ENCODE peak calls at places on chromosome 9, in six cellular contexts. One of them, this sample, is unnamed.
A peak's percentile ranks its signal among the peaks of the same experiment; 100 is the strongest.

GRCh38 chr9:121808781-121809180 is 157.3 kb downstream of the DAB2IP start:
- DNase-seq in BJ: no peak
- DNase-seq in HepG2: no peak
- DNase-seq in left lung: no peak
- DNase-seq in lung: no peak
- DNase-seq in OCI-LY7: no peak
- DNase-seq in this sample: no peak

GRCh38 chr9:96483733-96484240 is 33.8 kb downstream of the HABP4 start:
- DNase-seq in BJ: no peak
- DNase-seq in HepG2: no peak
- DNase-seq in left lung: no peak
- DNase-seq in lung: no peak
- DNase-seq in OCI-LY7: no peak
- DNase-seq in this sample: no peak

GRCh38 chr9:96651626-96652025 is 3.5 kb downstream of the PRXL2C start:
- DNase-seq in BJ: no peak
- DNase-seq in HepG2: no peak
- DNase-seq in left lung: no peak
- DNase-seq in lung: no peak
- DNase-seq in OCI-LY7: peak; percentile 36
- DNase-seq in this sample: no peak

GRCh38 chr9:35948901-35949318 is 9.0 kb downstream of the OR2S2 start:
- DNase-seq in BJ: no peak
- DNase-seq in HepG2: peak; percentile 6
- DNase-seq in left lung: peak; percentile 42
- DNase-seq in lung: peak; percentile 56
- DNase-seq in OCI-LY7: no peak
- DNase-seq in this sample: no peak

GRCh38 chr9:95606951-95607350 is 90.2 kb upstream of the PTCH1 start:
- DNase-seq in BJ: no peak
- DNase-seq in HepG2: no peak
- DNase-seq in left lung: no peak
- DNase-seq in lung: no peak
- DNase-seq in OCI-LY7: no peak
- DNase-seq in this sample: no peak

GRCh38 chr9:134892221-134892620 is 11.6 kb downstream of the FCN2 start:
- DNase-seq in BJ: no peak
- DNase-seq in HepG2: no peak
- DNase-seq in left lung: no peak
- DNase-seq in lung: no peak
- DNase-seq in OCI-LY7: no peak
- DNase-seq in this sample: no peak

GRCh38 chr9:76271755-76272154 is 122.5 kb downstream of the RFK start:
- DNase-seq in BJ: no peak
- DNase-seq in HepG2: no peak
- DNase-seq in left lung: no peak
- DNase-seq in lung: no peak
- DNase-seq in OCI-LY7: no peak
- DNase-seq in this sample: no peak

GRCh38 chr9:120905794-120906248 is 20.8 kb downstream of the TRAF1 start:
- DNase-seq in BJ: no peak
- DNase-seq in HepG2: no peak
- DNase-seq in left lung: no peak
- DNase-seq in lung: no peak
- DNase-seq in OCI-LY7: peak; percentile 61
- DNase-seq in this sample: no peak

GRCh38 chr9:79489241-79490000 is 82.3 kb upstream of the TLE4 start:
- DNase-seq in BJ: peak; percentile 51
- DNase-seq in HepG2: peak; percentile 62
- DNase-seq in left lung: no peak
- DNase-seq in lung: no peak
- DNase-seq in OCI-LY7: no peak
- DNase-seq in this sample: no peak

GRCh38 chr9:113589890-113590289 is 126.4 kb downstream of the RGS3 start:
- DNase-seq in BJ: no peak
- DNase-seq in HepG2: peak; percentile 35
- DNase-seq in left lung: no peak
- DNase-seq in lung: no peak
- DNase-seq in OCI-LY7: peak; percentile 52
- DNase-seq in this sample: no peak

GRCh38 chr9:130183133-130183762 is 11.0 kb downstream of the NCS1 start:
- DNase-seq in BJ: peak; percentile 38
- DNase-seq in HepG2: peak; percentile 46
- DNase-seq in left lung: no peak
- DNase-seq in lung: no peak
- DNase-seq in OCI-LY7: no peak
- DNase-seq in this sample: peak; percentile 48

DNA sequence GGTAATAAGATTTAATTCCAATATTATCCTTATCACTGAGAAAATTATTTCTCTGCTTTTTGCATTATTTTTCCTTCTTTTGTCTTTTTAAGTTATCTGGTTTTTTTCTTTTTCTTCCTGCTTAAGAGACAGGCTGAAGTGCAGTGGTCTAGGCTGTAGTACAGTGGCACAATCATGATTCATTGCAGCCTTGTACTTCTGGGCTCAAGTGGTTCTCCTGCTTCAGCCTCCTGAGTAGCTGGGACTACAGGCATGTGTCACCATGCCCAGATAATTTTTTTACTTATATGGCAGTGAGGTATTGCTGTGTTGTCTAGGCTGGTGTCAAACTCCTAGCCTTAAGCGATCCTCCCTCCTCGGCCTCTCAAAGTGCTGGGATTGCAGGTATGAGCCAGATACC is 93.9 kb downstream of the SLC44A1 start:
- DNase-seq in BJ: no peak
- DNase-seq in HepG2: no peak
- DNase-seq in left lung: no peak
- DNase-seq in lung: no peak
- DNase-seq in OCI-LY7: no peak
- DNase-seq in this sample: no peak
- H3K4me3 ChIP-seq in BJ: no peak overlapping the region
- H3K4me3 ChIP-seq in HepG2: no peak overlapping the region
- H3K4me3 ChIP-seq in left lung: no peak overlapping the region
- H3K4me3 ChIP-seq in lung: no peak overlapping the region
- H3K4me3 ChIP-seq in OCI-LY7: no peak overlapping the region
- H3K4me3 ChIP-seq in this sample: no peak overlapping the region

GRCh38 chr9:124199474-124199873 is 58.3 kb upstream of the NEK6 start:
- DNase-seq in BJ: no peak
- DNase-seq in HepG2: no peak
- DNase-seq in left lung: no peak
- DNase-seq in lung: no peak
- DNase-seq in OCI-LY7: no peak
- DNase-seq in this sample: no peak

GRCh38 chr9:124198948-124199347 is 58.8 kb upstream of the NEK6 start:
- DNase-seq in BJ: no peak
- DNase-seq in HepG2: no peak
- DNase-seq in left lung: no peak
- DNase-seq in lung: no peak
- DNase-seq in OCI-LY7: no peak
- DNase-seq in this sample: no peak

GRCh38 chr9:124196814-124197176 is 61.0 kb upstream of the NEK6 start:
- DNase-seq in BJ: no peak
- DNase-seq in HepG2: no peak
- DNase-seq in left lung: no peak
- DNase-seq in lung: no peak
- DNase-seq in OCI-LY7: no peak
- DNase-seq in this sample: no peak

GRCh38 chr9:124202447-124202971 is 55.2 kb upstream of the NEK6 start:
- DNase-seq in BJ: no peak
- DNase-seq in HepG2: no peak
- DNase-seq in left lung: peak; percentile 87
- DNase-seq in lung: peak; percentile 62
- DNase-seq in OCI-LY7: peak; percentile 95
- DNase-seq in this sample: no peak

DNA sequence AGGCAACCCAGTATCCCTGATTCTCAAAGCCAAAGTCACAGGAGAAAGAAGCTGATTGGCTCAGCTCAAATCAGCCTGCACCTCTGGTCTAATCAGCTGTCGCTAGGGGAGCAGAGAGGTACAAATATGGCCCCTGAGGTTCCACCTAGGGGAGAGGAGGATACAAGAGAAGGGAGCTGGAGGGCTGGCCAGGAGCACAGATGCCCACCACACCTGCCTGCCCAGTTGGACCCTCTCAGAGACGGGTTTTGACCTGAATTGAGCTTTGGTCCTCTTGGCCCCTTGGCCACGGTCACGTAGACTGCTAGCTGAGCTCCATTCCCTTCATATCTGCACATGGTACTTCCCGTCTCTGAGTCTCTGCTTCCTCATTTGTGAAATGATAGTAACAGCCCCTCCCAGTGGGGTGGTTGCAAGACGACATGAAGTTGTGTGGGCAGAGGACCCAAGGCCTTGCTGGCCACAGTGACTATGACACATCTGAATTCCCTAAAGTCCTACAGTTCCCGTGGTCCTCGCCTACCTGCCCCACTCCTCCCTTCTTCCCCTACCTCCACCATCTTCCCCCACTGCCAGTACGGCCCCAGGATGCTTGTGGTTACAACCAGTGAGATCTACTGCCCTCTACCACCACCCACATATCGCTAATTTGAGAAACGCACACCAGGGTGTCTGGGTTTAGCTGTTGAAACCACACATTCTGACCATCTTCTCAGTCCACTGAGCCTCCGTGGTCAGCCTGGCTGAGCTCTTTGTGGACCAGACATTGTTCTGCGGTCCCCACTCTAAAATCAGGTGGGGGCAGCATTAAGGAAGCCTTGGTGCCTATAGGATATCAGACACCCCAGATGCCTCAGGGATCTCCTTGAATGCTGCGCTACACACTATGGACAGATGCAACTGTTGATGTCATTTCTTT is 60.3 kb upstream of the NEK6 start:
- DNase-seq in BJ: no peak
- DNase-seq in HepG2: no peak
- DNase-seq in left lung: peak; percentile 71
- DNase-seq in lung: peak; percentile 57
- DNase-seq in OCI-LY7: peak; percentile 84
- DNase-seq in this sample: no peak
- TF ChIP-seq CTCF in BJ: no peak
- TF ChIP-seq CTCF in HepG2: no peak
- TF ChIP-seq CTCF in left lung: peak; percentile 17
- TF ChIP-seq CTCF in lung: no peak
- TF ChIP-seq CTCF in OCI-LY7: peak; percentile 67
- TF ChIP-seq CTCF in this sample: no peak

GRCh38 chr9:27673626-27674025 is 100.3 kb upstream of the C9orf72 start:
- DNase-seq in BJ: no peak
- DNase-seq in HepG2: no peak
- DNase-seq in left lung: no peak
- DNase-seq in lung: no peak
- DNase-seq in OCI-LY7: no peak
- DNase-seq in this sample: peak; percentile 65

GRCh38 chr9:27675354-27675753 is 102.1 kb upstream of the C9orf72 start:
- DNase-seq in BJ: no peak
- DNase-seq in HepG2: no peak
- DNase-seq in left lung: no peak
- DNase-seq in lung: no peak
- DNase-seq in OCI-LY7: no peak
- DNase-seq in this sample: no peak

GRCh38 chr9:27676827-27677226 is 103.5 kb upstream of the C9orf72 start:
- DNase-seq in BJ: no peak
- DNase-seq in HepG2: no peak
- DNase-seq in left lung: no peak
- DNase-seq in lung: no peak
- DNase-seq in OCI-LY7: no peak
- DNase-seq in this sample: no peak

GRCh38 chr9:27671591-27671990 is 98.3 kb upstream of the C9orf72 start:
- DNase-seq in BJ: no peak
- DNase-seq in HepG2: no peak
- DNase-seq in left lung: no peak
- DNase-seq in lung: no peak
- DNase-seq in OCI-LY7: no peak
- DNase-seq in this sample: no peak

DNA sequence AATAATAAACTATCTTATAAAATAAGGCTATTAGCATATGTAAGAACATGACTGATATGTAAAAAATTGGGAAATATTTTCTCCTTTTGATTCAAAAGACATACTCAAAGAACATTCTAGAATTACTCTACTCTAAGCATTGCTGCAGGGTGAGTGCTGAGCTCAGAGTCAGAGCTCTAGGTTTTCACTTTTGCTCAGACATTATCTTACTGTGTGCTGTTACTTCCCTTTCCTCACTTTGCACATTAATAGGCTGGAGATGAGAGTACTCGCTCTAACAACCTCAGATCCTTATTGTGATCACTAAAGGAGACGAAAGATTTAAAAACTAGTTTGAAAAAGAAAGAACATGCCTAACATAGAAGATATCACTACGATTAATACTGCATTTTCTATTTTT is 99.4 kb upstream of the C9orf72 start:
- DNase-seq in BJ: no peak
- DNase-seq in HepG2: no peak
- DNase-seq in left lung: no peak
- DNase-seq in lung: no peak
- DNase-seq in OCI-LY7: no peak
- DNase-seq in this sample: no peak
- H3K4me3 ChIP-seq in BJ: no peak overlapping the region
- H3K4me3 ChIP-seq in HepG2: no peak overlapping the region
- H3K4me3 ChIP-seq in left lung: no peak overlapping the region
- H3K4me3 ChIP-seq in lung: no peak overlapping the region
- H3K4me3 ChIP-seq in OCI-LY7: no peak overlapping the region
- H3K4me3 ChIP-seq in this sample: no peak overlapping the region

DNA sequence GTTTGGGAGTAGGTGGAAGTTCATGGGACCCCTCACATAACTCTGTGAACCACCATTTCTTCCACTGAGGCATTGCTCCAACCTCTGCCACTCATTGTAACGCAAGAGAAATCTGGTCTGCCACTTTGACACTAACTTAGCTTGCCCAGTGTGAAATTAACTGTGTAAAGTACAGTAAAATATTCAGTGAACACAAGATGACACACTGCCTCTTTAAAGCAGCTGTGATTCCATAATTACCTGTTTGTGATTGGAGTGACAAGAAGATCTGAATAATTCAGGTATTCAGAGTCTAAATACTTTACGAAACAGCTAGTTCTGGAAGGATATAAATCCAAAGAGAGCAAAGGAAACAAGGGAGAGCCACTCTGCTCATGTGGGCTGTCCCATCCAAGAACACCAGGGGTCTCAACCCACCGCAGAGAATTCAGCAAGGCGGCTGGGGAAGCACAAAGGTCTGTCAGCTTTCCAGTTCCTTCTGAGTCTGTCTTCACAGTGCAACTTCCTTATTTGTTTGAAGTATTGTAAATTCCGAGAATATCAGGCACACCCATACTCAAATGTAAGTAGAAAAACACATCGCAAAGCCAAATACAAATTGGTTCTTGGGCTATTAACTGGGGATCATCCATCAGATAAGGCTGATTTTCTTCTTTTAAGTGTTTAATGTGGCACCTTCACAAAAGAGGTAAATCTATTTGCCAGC is 86.9 kb downstream of the GNAQ start:
- DNase-seq in BJ: no peak
- DNase-seq in HepG2: no peak
- DNase-seq in left lung: no peak
- DNase-seq in lung: peak; percentile 54
- DNase-seq in OCI-LY7: no peak
- DNase-seq in this sample: no peak
- TF ChIP-seq CTCF in BJ: no peak
- TF ChIP-seq CTCF in HepG2: no peak
- TF ChIP-seq CTCF in left lung: peak; percentile 22
- TF ChIP-seq CTCF in lung: no peak
- TF ChIP-seq CTCF in OCI-LY7: no peak
- TF ChIP-seq CTCF in this sample: peak; percentile 10